ENCODE peak calls at places on chromosomes 7 and 10, in six cellular contexts. S, K, R, V, P and U are unnamed samples.
A peak's percentile ranks its signal among the peaks of the same experiment; 100 is the strongest.

GRCh38 chr7:156184164-156184563 is 371.9 kb upstream of the SHH start:
- DNase-seq in S (no peak), K (no peak), R (no peak), V (no peak), P (no peak), U (no peak)

GRCh38 chr10:105398202-105398601 is 757.1 kb downstream of the SORCS3 start:
- DNase-seq in S (no peak), K (no peak), R (no peak), V (no peak), P (no peak), U (peak; percentile 75)

GRCh38 chr10:112370424-112370819 is 3.5 kb upstream of the ACSL5 start:
- DNase-seq in S (no peak), K (peak; percentile 16), R (no peak), V (no peak), P (no peak), U (no peak)

GRCh38 chr7:158495780-158496179 is 91.8 kb downstream of the PTPRN2 start:
- DNase-seq in S (peak; percentile 45), K (no peak), R (no peak), V (no peak), P (no peak), U (no peak)

GRCh38 chr7:128929201-128929808 is 8.4 kb upstream of the IRF5 start:
- DNase-seq in S (no peak), K (no peak), R (no peak), V (no peak), P (no peak), U (no peak)

GRCh38 chr10:80537705-80538480 is at the start of gene SH2D4B:
- DNase-seq in S (no peak), K (peak; percentile 11), R (no peak), V (no peak), P (no peak), U (no peak)

GRCh38 chr7:2567663-2568238 is 9.0 kb downstream of the IQCE start:
- DNase-seq in S (no peak), K (no peak), R (no peak), V (no peak), P (no peak), U (peak; percentile 33)

GRCh38 chr7:73921623-73922528 is 60.9 kb downstream of the TMEM270 start:
- DNase-seq in S (no peak), K (no peak), R (no peak), V (no peak), P (no peak), U (no peak)

GRCh38 chr10:107554351-107554750 is 389.8 kb upstream of the SORCS1 start:
- DNase-seq in S (no peak), K (no peak), R (no peak), V (no peak), P (no peak), U (no peak)

GRCh38 chr7:64793106-64793755 is 997 bp upstream of the ZNF138 start:
- DNase-seq in S (no peak), K (no peak), R (no peak), V (no peak), P (no peak), U (no peak)

GRCh38 chr10:20614911-20615310 is 282.2 kb downstream of the NEBL start:
- DNase-seq in S (no peak), K (no peak), R (no peak), V (no peak), P (no peak), U (no peak)

GRCh38 chr7:143016996-143017395 is 9.9 kb downstream of the OR9A2 start:
- DNase-seq in S (no peak), K (no peak), R (no peak), V (no peak), P (no peak), U (no peak)

GRCh38 chr7:66145404-66145843 is 30.8 kb downstream of the CRCP start:
- DNase-seq in S (no peak), K (peak; percentile 41), R (no peak), V (peak; percentile 75), P (no peak), U (no peak)

GRCh38 chr10:75437693-75438092 is 6.3 kb downstream of the LRMDA start:
- DNase-seq in S (no peak), K (no peak), R (no peak), V (no peak), P (no peak), U (no peak)

GRCh38 chr7:30678805-30679204 is 3.5 kb downstream of the CRHR2 start:
- DNase-seq in S (no peak), K (no peak), R (no peak), V (no peak), P (no peak), U (no peak)

GRCh38 chr7:101126651-101127459 is at the start of gene SERPINE1:
- DNase-seq in S (peak; percentile 98), K (peak; percentile 68), R (peak; percentile 99), V (peak; percentile 99), P (peak; percentile 58), U (peak; percentile 96)
- TF ChIP-seq CTCF in S (peak; percentile 29), K (no peak), R (peak; percentile 40), V (peak; percentile 49), P (no peak), U (no peak)

GRCh38 chr7:99139031-99139430 is 4.9 kb downstream of the SMURF1 start:
- DNase-seq in S (no peak), K (no peak), R (no peak), V (no peak), P (no peak), U (no peak)
- H3K4me3 ChIP-seq in S (no peak overlapping the region), K (no peak overlapping the region), R (no peak overlapping the region), V (no peak overlapping the region), P (no peak overlapping the region), U (no peak overlapping the region)

DNA sequence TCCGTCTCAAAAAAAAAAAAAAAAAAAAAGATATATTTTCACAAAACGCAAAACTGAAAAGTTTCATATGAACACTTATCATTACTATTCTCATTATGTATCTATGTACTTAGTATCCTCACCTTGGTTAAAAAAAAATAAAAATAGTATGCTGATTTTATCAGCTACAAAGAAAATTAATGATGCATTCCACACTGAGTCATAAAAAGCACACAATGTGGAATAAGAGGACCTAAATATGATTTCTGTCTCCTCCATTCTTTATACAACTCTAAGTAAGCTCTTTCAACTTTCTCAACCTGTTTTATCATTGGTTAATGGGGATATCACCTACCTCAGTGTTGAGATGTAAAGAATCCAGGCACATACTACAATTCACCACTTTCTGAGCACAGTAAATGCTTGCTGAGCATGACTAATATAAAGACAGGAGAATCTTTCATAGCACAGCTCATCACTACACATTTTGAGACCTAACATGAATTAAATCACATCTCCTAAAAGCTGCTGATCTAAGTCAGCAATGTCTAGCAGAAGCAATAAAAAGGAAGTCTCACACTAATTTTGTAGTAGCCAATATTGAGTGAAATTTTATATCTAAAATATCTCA is 2.7 kb downstream of the SNX13 start:
- DNase-seq in S (no peak), K (no peak), R (no peak), V (no peak), P (no peak), U (no peak)
- TF ChIP-seq CTCF in S (no peak), K (no peak), R (no peak), V (no peak), P (no peak), U (no peak)

GRCh38 chr10:62049815-62050626 is 148.5 kb downstream of the ARID5B start:
- DNase-seq in S (no peak), K (no peak), R (no peak), V (no peak), P (no peak), U (no peak)
- H3K4me3 ChIP-seq in S (peak overlapping the region; percentile 37), K (peak overlapping the region; percentile 31), R (peak overlapping the region; percentile 56), V (peak overlapping the region; percentile 94), P (no peak overlapping the region), U (peak overlapping the region; percentile 64)

GRCh38 chr7:90312745-90313144 is 8.4 kb downstream of the FAM237B start:
- DNase-seq in S (no peak), K (no peak), R (no peak), V (no peak), P (no peak), U (peak; percentile 5)
- TF ChIP-seq CTCF in S (peak; percentile 25), K (no peak), R (peak; percentile 28), V (peak; percentile 28), P (peak; percentile 12), U (peak; percentile 21)

GRCh38 chr7:28291559-28291958 is 111.0 kb upstream of the JAZF1 start:
- DNase-seq in S (no peak), K (no peak), R (no peak), V (no peak), P (no peak), U (no peak)

GRCh38 chr7:28293529-28293835 is 112.9 kb upstream of the JAZF1 start:
- DNase-seq in S (no peak), K (no peak), R (no peak), V (no peak), P (no peak), U (no peak)

GRCh38 chr7:28296571-28297483 is 115.5 kb upstream of the CREB5 start:
- DNase-seq in S (peak; percentile 18), K (peak; percentile 27), R (no peak), V (no peak), P (peak; percentile 60), U (no peak)

GRCh38 chr7:28290496-28290895 is 109.9 kb upstream of the JAZF1 start:
- DNase-seq in S (no peak), K (no peak), R (no peak), V (no peak), P (no peak), U (no peak)

GRCh38 chr7:28292826-28293528 is 112.4 kb upstream of the JAZF1 start:
- DNase-seq in S (no peak), K (no peak), R (no peak), V (no peak), P (no peak), U (no peak)
- H3K4me3 ChIP-seq in S (no peak overlapping the region), K (no peak overlapping the region), R (no peak overlapping the region), V (no peak overlapping the region), P (no peak overlapping the region), U (no peak overlapping the region)

GRCh38 chr10:3822541-3822940 is 37.5 kb upstream of the KLF6 start:
- DNase-seq in S (no peak), K (no peak), R (no peak), V (no peak), P (no peak), U (no peak)
- TF ChIP-seq CTCF in S (no peak), K (no peak), R (no peak), V (no peak), P (no peak), U (no peak)

DNA sequence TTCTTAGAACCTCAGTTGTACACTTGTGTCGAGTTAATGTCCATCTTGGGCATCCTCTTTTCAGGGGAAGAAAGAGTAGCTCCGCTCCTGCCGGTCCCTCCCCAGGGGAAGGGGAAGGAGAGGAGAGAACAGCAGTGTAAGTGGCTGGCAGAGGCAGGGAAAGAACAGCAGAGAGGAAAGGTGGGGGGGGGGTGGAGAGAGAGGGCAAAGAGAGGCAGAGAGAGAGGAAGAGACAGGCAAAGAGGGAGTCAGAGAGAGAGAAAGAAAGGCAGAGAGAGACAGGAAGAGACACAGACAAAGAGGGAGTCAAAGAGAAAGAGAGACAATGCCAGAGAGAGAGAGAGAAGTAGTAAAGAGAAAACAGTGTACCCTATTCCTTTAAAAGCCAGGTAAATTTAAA is 53.9 kb downstream of the MRPS24 start:
- DNase-seq in S (no peak), K (no peak), R (no peak), V (no peak), P (no peak), U (no peak)
- H3K4me3 ChIP-seq in S (no peak overlapping the region), K (no peak overlapping the region), R (no peak overlapping the region), V (no peak overlapping the region), P (no peak overlapping the region), U (no peak overlapping the region)